ENCODE peak calls at places on chromosomes 1 and 21, in six cellular contexts. One of them, this sample, is unnamed.

GRCh38 chr1:12138196-12139183 is 28.3 kb upstream of the TNFRSF1B start:
- DNase-seq in neuronal stem cell: no peak
- DNase-seq in endothelial cell of umbilical vein: no peak
- DNase-seq in right atrium auricular region: no peak
- DNase-seq in PC-3: no peak
- DNase-seq in hepatocyte: no peak
- DNase-seq in this sample: peak; percentile 43

GRCh38 chr1:19619697-19620384 is 24.3 kb upstream of the NBL1 start:
- DNase-seq in neuronal stem cell: no peak
- DNase-seq in hepatocyte: peak; percentile 17
- DNase-seq in right atrium auricular region: no peak
- DNase-seq in endothelial cell of umbilical vein: no peak
- DNase-seq in PC-3: no peak
- DNase-seq in this sample: peak; percentile 67

GRCh38 chr1:16503494-16503893 is 10.6 kb downstream of the RNU1-1 start:
- DNase-seq in neuronal stem cell: no peak
- DNase-seq in right atrium auricular region: no peak
- DNase-seq in PC-3: no peak
- DNase-seq in endothelial cell of umbilical vein: no peak
- DNase-seq in hepatocyte: no peak
- DNase-seq in this sample: no peak

GRCh38 chr1:19053486-19053885 is 97.0 kb upstream of the IFFO2 start:
- DNase-seq in neuronal stem cell: no peak
- DNase-seq in hepatocyte: no peak
- DNase-seq in endothelial cell of umbilical vein: no peak
- DNase-seq in PC-3: no peak
- DNase-seq in right atrium auricular region: no peak
- DNase-seq in this sample: peak; percentile 54

GRCh38 chr1:41020109-41020576 is 1.4 kb downstream of the SLFNL1 start:
- DNase-seq in right atrium auricular region: no peak
- DNase-seq in PC-3: no peak
- DNase-seq in neuronal stem cell: no peak
- DNase-seq in endothelial cell of umbilical vein: no peak
- DNase-seq in hepatocyte: no peak
- DNase-seq in this sample: peak; percentile 45

GRCh38 chr1:245179706-245180105 is 24.9 kb downstream of the KIF26B start:
- DNase-seq in neuronal stem cell: no peak
- DNase-seq in hepatocyte: no peak
- DNase-seq in endothelial cell of umbilical vein: no peak
- DNase-seq in right atrium auricular region: no peak
- DNase-seq in PC-3: no peak
- DNase-seq in this sample: no peak

GRCh38 chr1:112676543-112676942 is 2.1 kb downstream of the MOV10 start:
- DNase-seq in neuronal stem cell: no peak
- DNase-seq in PC-3: no peak
- DNase-seq in endothelial cell of umbilical vein: no peak
- DNase-seq in hepatocyte: no peak
- DNase-seq in right atrium auricular region: no peak
- DNase-seq in this sample: no peak

GRCh38 chr1:2451744-2452582 is 24.1 kb upstream of the PLCH2 start:
- DNase-seq in neuronal stem cell: no peak
- DNase-seq in endothelial cell of umbilical vein: peak; percentile 75
- DNase-seq in PC-3: peak; percentile 99
- DNase-seq in hepatocyte: peak; percentile 46
- DNase-seq in right atrium auricular region: no peak
- DNase-seq in this sample: peak; percentile 83

GRCh38 chr1:95086949-95087533 is 14.3 kb upstream of the ALG14 start:
- DNase-seq in hepatocyte: peak; percentile 71
- DNase-seq in neuronal stem cell: no peak
- DNase-seq in PC-3: peak; percentile 89
- DNase-seq in right atrium auricular region: peak; percentile 77
- DNase-seq in endothelial cell of umbilical vein: peak; percentile 84
- DNase-seq in this sample: peak; percentile 35

GRCh38 chr21:44437696-44438431 is 17.4 kb upstream of the LRRC3 start:
- DNase-seq in hepatocyte: no peak
- DNase-seq in neuronal stem cell: no peak
- DNase-seq in PC-3: no peak
- DNase-seq in endothelial cell of umbilical vein: no peak
- DNase-seq in right atrium auricular region: no peak
- DNase-seq in this sample: no peak

GRCh38 chr1:89995595-89996397 is 886 bp downstream of the ZNF326 start:
- DNase-seq in endothelial cell of umbilical vein: peak; percentile 71
- DNase-seq in PC-3: peak; percentile 37
- DNase-seq in right atrium auricular region: no peak
- DNase-seq in hepatocyte: no peak
- DNase-seq in neuronal stem cell: no peak
- DNase-seq in this sample: no peak

GRCh38 chr21:38295997-38296764 is 39.4 kb downstream of the KCNJ15 start:
- DNase-seq in right atrium auricular region: no peak
- DNase-seq in PC-3: peak; percentile 14
- DNase-seq in endothelial cell of umbilical vein: peak; percentile 68
- DNase-seq in neuronal stem cell: no peak
- DNase-seq in hepatocyte: no peak
- DNase-seq in this sample: no peak

GRCh38 chr1:85624361-85624760 is 43.8 kb downstream of the CCN1 start:
- DNase-seq in right atrium auricular region: no peak
- DNase-seq in endothelial cell of umbilical vein: no peak
- DNase-seq in PC-3: no peak
- DNase-seq in neuronal stem cell: no peak
- DNase-seq in hepatocyte: no peak
- DNase-seq in this sample: no peak

GRCh38 chr1:112706505-112707216 is at the start of gene RHOC:
- DNase-seq in neuronal stem cell: peak; percentile 78
- DNase-seq in endothelial cell of umbilical vein: no peak
- DNase-seq in PC-3: peak; percentile 76
- DNase-seq in hepatocyte: peak; percentile 93
- DNase-seq in right atrium auricular region: no peak
- DNase-seq in this sample: peak; percentile 97

GRCh38 chr1:243286409-243287127 is 30.7 kb downstream of the SDCCAG8 start:
- DNase-seq in endothelial cell of umbilical vein: peak; percentile 68
- DNase-seq in neuronal stem cell: no peak
- DNase-seq in right atrium auricular region: no peak
- DNase-seq in hepatocyte: no peak
- DNase-seq in PC-3: peak; percentile 70
- DNase-seq in this sample: no peak

GRCh38 chr1:107966550-107966949 is 1.6 kb upstream of the VAV3 start:
- DNase-seq in neuronal stem cell: no peak
- DNase-seq in PC-3: no peak
- DNase-seq in right atrium auricular region: no peak
- DNase-seq in hepatocyte: no peak
- DNase-seq in endothelial cell of umbilical vein: no peak
- DNase-seq in this sample: no peak

GRCh38 chr1:23210351-23210785 is 6.9 kb downstream of the HTR1D start:
- DNase-seq in endothelial cell of umbilical vein: no peak
- DNase-seq in right atrium auricular region: no peak
- DNase-seq in hepatocyte: no peak
- DNase-seq in neuronal stem cell: no peak
- DNase-seq in PC-3: peak; percentile 52
- DNase-seq in this sample: peak; percentile 63

GRCh38 chr1:6490181-6491075 is 1.0 kb downstream of the PLEKHG5 start:
- DNase-seq in right atrium auricular region: no peak
- DNase-seq in PC-3: peak; percentile 84
- DNase-seq in hepatocyte: peak; percentile 92
- DNase-seq in neuronal stem cell: peak; percentile 67
- DNase-seq in endothelial cell of umbilical vein: peak; percentile 57
- DNase-seq in this sample: peak; percentile 96

GRCh38 chr21:17279663-17280062 is 233.2 kb upstream of the CXADR start:
- DNase-seq in endothelial cell of umbilical vein: no peak
- DNase-seq in PC-3: no peak
- DNase-seq in neuronal stem cell: no peak
- DNase-seq in right atrium auricular region: no peak
- DNase-seq in hepatocyte: no peak
- DNase-seq in this sample: no peak

GRCh38 chr1:167679714-167680113 is 42.1 kb upstream of the MPZL1 start:
- DNase-seq in neuronal stem cell: no peak
- DNase-seq in right atrium auricular region: no peak
- DNase-seq in endothelial cell of umbilical vein: no peak
- DNase-seq in hepatocyte: no peak
- DNase-seq in PC-3: no peak
- DNase-seq in this sample: no peak

DNA sequence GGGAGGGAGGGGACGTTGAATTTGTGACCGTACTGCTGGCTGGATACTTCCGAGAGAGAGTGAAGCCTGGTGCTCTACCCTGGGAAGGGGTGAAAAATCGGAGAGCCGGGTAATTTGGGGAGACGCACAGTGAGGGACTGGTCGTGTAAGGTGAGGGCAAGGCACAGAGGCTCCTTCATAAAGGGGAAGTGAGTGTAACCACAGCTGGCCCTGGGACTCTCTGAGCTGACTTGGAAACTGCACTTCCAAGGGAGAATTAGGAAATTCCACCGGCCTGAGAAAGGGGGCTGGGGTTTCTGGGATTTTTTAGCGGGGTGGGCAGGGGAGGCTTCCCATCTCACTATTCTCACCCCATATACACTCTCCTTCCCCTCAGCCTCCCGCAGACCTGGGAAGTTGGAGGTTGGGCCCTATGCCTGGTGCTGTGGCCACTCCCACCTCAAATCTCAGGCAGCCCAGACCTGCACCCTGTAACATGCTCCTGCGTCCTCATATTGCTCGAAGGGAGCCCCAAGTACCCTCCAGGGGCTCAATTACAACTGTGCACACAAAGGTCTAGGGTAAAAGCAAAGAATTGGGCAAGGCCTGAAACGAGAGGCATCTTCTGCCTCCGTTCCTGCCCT is 88.2 kb upstream of the IPO9 start:
- DNase-seq in right atrium auricular region: no peak
- DNase-seq in neuronal stem cell: no peak
- DNase-seq in endothelial cell of umbilical vein: no peak
- DNase-seq in hepatocyte: no peak
- DNase-seq in PC-3: no peak
- DNase-seq in this sample: no peak
- H3K4me3 ChIP-seq in right atrium auricular region: peak overlapping the region; percentile 58
- H3K4me3 ChIP-seq in neuronal stem cell: peak overlapping the region; percentile 86
- H3K4me3 ChIP-seq in endothelial cell of umbilical vein: peak overlapping the region; percentile 91
- H3K4me3 ChIP-seq in hepatocyte: peak overlapping the region; percentile 99
- H3K4me3 ChIP-seq in PC-3: peak overlapping the region; percentile 79
- H3K4me3 ChIP-seq in this sample: peak overlapping the region; percentile 79

GRCh38 chr1:180190091-180190490 is 35.4 kb downstream of the QSOX1 start:
- DNase-seq in right atrium auricular region: no peak
- DNase-seq in hepatocyte: no peak
- DNase-seq in neuronal stem cell: no peak
- DNase-seq in endothelial cell of umbilical vein: no peak
- DNase-seq in PC-3: no peak
- DNase-seq in this sample: no peak

GRCh38 chr1:180186831-180187230 is 32.2 kb downstream of the QSOX1 start:
- DNase-seq in endothelial cell of umbilical vein: no peak
- DNase-seq in hepatocyte: no peak
- DNase-seq in right atrium auricular region: no peak
- DNase-seq in PC-3: no peak
- DNase-seq in neuronal stem cell: no peak
- DNase-seq in this sample: no peak

GRCh38 chr1:180188679-180189175 is 34.1 kb downstream of the QSOX1 start:
- DNase-seq in endothelial cell of umbilical vein: no peak
- DNase-seq in hepatocyte: no peak
- DNase-seq in right atrium auricular region: no peak
- DNase-seq in neuronal stem cell: no peak
- DNase-seq in PC-3: no peak
- DNase-seq in this sample: no peak

GRCh38 chr1:180187626-180188025 is 33.0 kb downstream of the QSOX1 start:
- DNase-seq in endothelial cell of umbilical vein: no peak
- DNase-seq in PC-3: no peak
- DNase-seq in neuronal stem cell: no peak
- DNase-seq in right atrium auricular region: no peak
- DNase-seq in hepatocyte: no peak
- DNase-seq in this sample: peak; percentile 45

GRCh38 chr1:180188103-180188506 is 33.4 kb downstream of the QSOX1 start:
- DNase-seq in right atrium auricular region: no peak
- DNase-seq in hepatocyte: peak; percentile 83
- DNase-seq in endothelial cell of umbilical vein: peak; percentile 44
- DNase-seq in neuronal stem cell: peak; percentile 45
- DNase-seq in PC-3: peak; percentile 49
- DNase-seq in this sample: peak; percentile 93
- H3K36me3 ChIP-seq in right atrium auricular region: peaks cover 92% of the 10 kb centered on the region
- H3K36me3 ChIP-seq in hepatocyte: no peaks in the 10 kb centered on the region
- H3K36me3 ChIP-seq in endothelial cell of umbilical vein: peaks cover 4% of the 10 kb centered on the region
- H3K36me3 ChIP-seq in neuronal stem cell: peaks cover 34% of the 10 kb centered on the region
- H3K36me3 ChIP-seq in PC-3: peaks cover 52% of the 10 kb centered on the region
- H3K36me3 ChIP-seq in this sample: peaks cover 5% of the 10 kb centered on the region

GRCh38 chr1:20730690-20731056 is 1.8 kb downstream of the SH2D5 start:
- DNase-seq in endothelial cell of umbilical vein: no peak
- DNase-seq in right atrium auricular region: peak; percentile 56
- DNase-seq in PC-3: no peak
- DNase-seq in neuronal stem cell: no peak
- DNase-seq in hepatocyte: no peak
- DNase-seq in this sample: no peak
- H3K27me3 ChIP-seq in endothelial cell of umbilical vein: peaks cover 7% of the 10 kb centered on the region
- H3K27me3 ChIP-seq in right atrium auricular region: no peaks in the 10 kb centered on the region
- H3K27me3 ChIP-seq in PC-3: no peaks in the 10 kb centered on the region
- H3K27me3 ChIP-seq in neuronal stem cell: peaks cover 25% of the 10 kb centered on the region
- H3K27me3 ChIP-seq in hepatocyte: peaks cover 30% of the 10 kb centered on the region
- H3K27me3 ChIP-seq in this sample: peaks cover 53% of the 10 kb centered on the region

GRCh38 chr1:27505420-27505680 is 15.4 kb upstream of the WASF2 start:
- DNase-seq in neuronal stem cell: no peak
- DNase-seq in hepatocyte: no peak
- DNase-seq in right atrium auricular region: no peak
- DNase-seq in endothelial cell of umbilical vein: no peak
- DNase-seq in PC-3: no peak
- DNase-seq in this sample: peak; percentile 49

GRCh38 chr1:27503961-27504587 is 14.1 kb upstream of the WASF2 start:
- DNase-seq in endothelial cell of umbilical vein: peak; percentile 39
- DNase-seq in right atrium auricular region: no peak
- DNase-seq in PC-3: no peak
- DNase-seq in neuronal stem cell: no peak
- DNase-seq in hepatocyte: no peak
- DNase-seq in this sample: peak; percentile 71

GRCh38 chr1:27506703-27507102 is 16.7 kb upstream of the WASF2 start:
- DNase-seq in right atrium auricular region: no peak
- DNase-seq in neuronal stem cell: no peak
- DNase-seq in hepatocyte: no peak
- DNase-seq in endothelial cell of umbilical vein: no peak
- DNase-seq in PC-3: no peak
- DNase-seq in this sample: peak; percentile 17

GRCh38 chr1:27503033-27503432 is 13.1 kb upstream of the WASF2 start:
- DNase-seq in hepatocyte: no peak
- DNase-seq in neuronal stem cell: no peak
- DNase-seq in PC-3: no peak
- DNase-seq in right atrium auricular region: no peak
- DNase-seq in endothelial cell of umbilical vein: no peak
- DNase-seq in this sample: peak; percentile 3

DNA sequence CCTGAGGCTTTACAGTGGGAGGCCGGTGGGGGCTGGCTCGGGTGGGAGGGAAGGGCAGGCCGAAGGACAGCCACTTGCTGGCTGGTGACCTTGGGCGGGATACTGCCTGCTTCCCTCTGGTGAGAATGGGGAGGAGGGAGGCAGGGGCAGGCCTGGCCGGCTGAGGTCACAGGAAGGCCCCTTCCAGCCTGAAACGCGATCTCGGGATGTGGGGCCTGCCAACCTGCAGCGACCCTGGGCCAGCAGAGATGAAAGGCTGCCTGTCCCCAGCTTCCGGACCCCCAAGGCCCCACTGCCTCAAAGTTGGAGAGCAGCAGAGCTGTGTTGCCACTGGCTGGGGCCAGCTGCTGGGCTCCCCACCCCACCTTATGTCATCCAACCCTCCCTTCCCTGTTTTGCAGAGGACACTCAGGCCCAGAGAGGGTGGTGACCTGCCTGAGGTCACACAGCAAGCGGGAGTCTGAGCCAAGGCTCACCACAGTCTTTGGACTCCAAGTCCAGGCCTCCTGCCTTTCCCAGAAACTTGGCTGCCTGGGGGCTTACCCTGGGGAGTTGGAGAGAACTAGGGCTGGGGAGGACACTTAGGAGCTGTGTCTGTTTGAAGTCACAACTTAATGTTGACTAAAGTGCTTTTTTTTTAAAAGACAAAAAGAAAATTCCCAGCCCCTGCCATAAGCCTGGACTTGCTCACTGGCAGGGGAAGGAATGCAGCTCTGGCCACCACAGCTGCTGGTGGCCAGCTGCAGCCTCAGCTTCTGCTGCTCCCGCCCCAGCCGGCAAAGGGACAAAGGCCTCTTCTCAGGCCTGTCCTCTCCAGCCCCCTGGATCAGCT is 14.8 kb upstream of the WASF2 start:
- DNase-seq in neuronal stem cell: no peak
- DNase-seq in endothelial cell of umbilical vein: no peak
- DNase-seq in PC-3: no peak
- DNase-seq in right atrium auricular region: peak; percentile 87
- DNase-seq in hepatocyte: peak; percentile 78
- DNase-seq in this sample: peak; percentile 87
- H3K4me3 ChIP-seq in neuronal stem cell: no peak overlapping the region
- H3K4me3 ChIP-seq in endothelial cell of umbilical vein: no peak overlapping the region
- H3K4me3 ChIP-seq in PC-3: no peak overlapping the region
- H3K4me3 ChIP-seq in right atrium auricular region: no peak overlapping the region
- H3K4me3 ChIP-seq in hepatocyte: no peak overlapping the region
- H3K4me3 ChIP-seq in this sample: no peak overlapping the region